ENCODE peak calls at places on chromosomes 7 and 10, in eight cellular contexts. U is AG08396; G is activated T-cell treated with anti-CD3 and anti-CD28 coated beads for 4 hours; K is activated naive CD8-positive, alpha-beta T cell treated with anti-CD3 and anti-CD28 coated beads, Interleukin-2, amount 50 U/mL, for 24 hours; D is fibroblast of gingiva; E is KG1; F is Daoy; S is C1 segment of cervical spinal cord. W is an unnamed sample.

GRCh38 chr10:6089334-6090219 is 743 bp downstream of the RBM17 start:
- DNase-seq in S (no peak), K (no peak), E (no peak), U (peak), D (no peak), G (no peak), F (peak), W (peak)

GRCh38 chr7:85130702-85131101 is 56.2 kb downstream of the SEMA3D start:
- DNase-seq in U (no peak), E (no peak), S (no peak), D (no peak), F (no peak), K (no peak), G (no peak), W (no peak)

GRCh38 chr7:155951554-155952158 is 139.4 kb upstream of the SHH start:
- DNase-seq in U (peak), G (no peak), K (no peak), D (no peak), S (no peak), E (no peak), F (peak), W (peak)

GRCh38 chr10:93481213-93481930 is 762 bp downstream of the MYOF start:
- DNase-seq in U (no peak), S (no peak), K (no peak), G (no peak), E (no peak), F (no peak), D (no peak), W (peak)

GRCh38 chr7:95066736-95067530 is 159.5 kb downstream of the PPP1R9A start:
- DNase-seq in D (no peak), F (peak), U (no peak), K (no peak), G (no peak), S (no peak), E (no peak), W (peak)

GRCh38 chr7:601573-602340 is 82.1 kb upstream of the PDGFA start:
- DNase-seq in K (peak), F (peak), D (no peak), S (peak), G (peak), U (peak), E (peak), W (peak)

GRCh38 chr7:27167916-27168264 is 2.6 kb upstream of the HOXA9 start:
- DNase-seq in G (no peak), S (no peak), D (no peak), U (no peak), K (no peak), F (no peak), E (no peak), W (no peak)

GRCh38 chr10:49362596-49363260 is 33.2 kb downstream of the DRGX start:
- DNase-seq in D (no peak), S (no peak), F (no peak), U (no peak), E (no peak), K (no peak), G (no peak), W (no peak)

GRCh38 chr7:19561121-19561805 is 147.6 kb downstream of the POLR1F start:
- DNase-seq in E (no peak), G (no peak), F (no peak), U (no peak), K (no peak), S (no peak), D (peak), W (peak)

GRCh38 chr7:121544726-121545125 is 148.6 kb upstream of the FAM3C start:
- DNase-seq in S (no peak), D (peak), G (no peak), F (peak), E (no peak), K (no peak), U (peak), W (peak)

GRCh38 chr7:155486783-155487508 is 29.0 kb downstream of the EN2 start:
- DNase-seq in F (no peak), E (no peak), K (no peak), S (no peak), U (no peak), D (no peak), G (no peak), W (no peak)

W was measured in choroid plexus epithelial cell.